ENCODE peak calls at places on chromosome 10, in seven cellular contexts. K, C, Y, A, E, Q and T are unnamed samples.
A peak's percentile ranks its signal among the peaks of the same experiment; 100 is the strongest.

GRCh38 chr10:99733366-99733765 is 1.3 kb downstream of the CUTC start:
- DNase-seq in K (peak; percentile 3), C (peak; percentile 21), Y (no peak), A (no peak), E (peak; percentile 13), Q (no peak), T (no peak)

GRCh38 chr10:3773465-3774017 is 11.5 kb downstream of the KLF6 start:
- DNase-seq in K (no peak), C (no peak), Y (no peak), A (peak; percentile 82), E (no peak), Q (no peak), T (no peak)

GRCh38 chr10:77301305-77301730 is 336.3 kb downstream of the KCNMA1 start:
- DNase-seq in K (no peak), C (no peak), Y (no peak), A (peak; percentile 44), E (no peak), Q (no peak), T (no peak)

GRCh38 chr10:77004917-77005564 is 632.6 kb downstream of the KCNMA1 start:
- DNase-seq in K (peak; percentile 73), C (peak; percentile 81), Y (peak; percentile 66), A (no peak), E (peak; percentile 49), Q (no peak), T (no peak)

GRCh38 chr10:97517778-97518561 is 19.2 kb downstream of the UBTD1 start:
- DNase-seq in K (no peak), C (no peak), Y (peak; percentile 44), A (no peak), E (no peak), Q (no peak), T (no peak)

GRCh38 chr10:98528166-98528784 is 81.5 kb upstream of the HPS1 start:
- DNase-seq in K (no peak), C (no peak), Y (no peak), A (peak; percentile 51), E (no peak), Q (no peak), T (no peak)

GRCh38 chr10:59283456-59284082 is 78.8 kb downstream of the FAM13C start:
- DNase-seq in K (peak; percentile 40), C (peak; percentile 51), Y (no peak), A (no peak), E (no peak), Q (no peak), T (no peak)

GRCh38 chr10:86642499-86642898 is 11.8 kb upstream of the OPN4 start:
- DNase-seq in K (no peak), C (no peak), Y (no peak), A (no peak), E (no peak), Q (no peak), T (no peak)

GRCh38 chr10:109156396-109156795 is 766.9 kb downstream of the XPNPEP1 start:
- DNase-seq in K (no peak), C (no peak), Y (no peak), A (no peak), E (no peak), Q (no peak), T (no peak)

GRCh38 chr10:59674211-59674836 is 35.3 kb downstream of the SLC16A9 start:
- DNase-seq in K (no peak), C (no peak), Y (peak; percentile 71), A (peak; percentile 3), E (peak; percentile 78), Q (peak; percentile 18), T (peak; percentile 63)

GRCh38 chr10:7098160-7098762 is 312.6 kb downstream of the SFMBT2 start:
- DNase-seq in K (no peak), C (no peak), Y (no peak), A (no peak), E (no peak), Q (no peak), T (no peak)

GRCh38 chr10:84375011-84375410 is 46.6 kb downstream of the CCSER2 start:
- DNase-seq in K (peak; percentile 70), C (peak; percentile 68), Y (peak; percentile 73), A (peak; percentile 12), E (peak; percentile 59), Q (no peak), T (peak; percentile 64)

GRCh38 chr10:4812952-4813351 is 13.1 kb upstream of the AKR1E2 start:
- DNase-seq in K (no peak), C (no peak), Y (peak; percentile 71), A (peak; percentile 36), E (no peak), Q (peak; percentile 97), T (no peak)

GRCh38 chr10:60305394-60305892 is 84.2 kb downstream of the ANK3 start:
- DNase-seq in K (no peak), C (no peak), Y (no peak), A (no peak), E (no peak), Q (no peak), T (no peak)

GRCh38 chr10:6144609-6145413 is 56.0 kb downstream of the RBM17 start:
- DNase-seq in K (peak; percentile 92), C (peak; percentile 83), Y (peak; percentile 88), A (no peak), E (peak; percentile 89), Q (no peak), T (peak; percentile 88)

GRCh38 chr10:15474671-15475070 is 103.6 kb upstream of the FAM171A1 start:
- DNase-seq in K (no peak), C (no peak), Y (no peak), A (no peak), E (no peak), Q (no peak), T (no peak)

GRCh38 chr10:15472431-15473400 is 101.6 kb upstream of the FAM171A1 start:
- DNase-seq in K (no peak), C (peak; percentile 52), Y (no peak), A (no peak), E (no peak), Q (no peak), T (no peak)

GRCh38 chr10:15469066-15469465 is 98.0 kb upstream of the FAM171A1 start:
- DNase-seq in K (no peak), C (no peak), Y (no peak), A (no peak), E (no peak), Q (no peak), T (no peak)

GRCh38 chr10:15473401-15473777 is 102.3 kb upstream of the FAM171A1 start:
- DNase-seq in K (no peak), C (no peak), Y (no peak), A (no peak), E (no peak), Q (no peak), T (no peak)

GRCh38 chr10:15472008-15472407 is 100.9 kb upstream of the FAM171A1 start:
- DNase-seq in K (no peak), C (peak; percentile 61), Y (no peak), A (no peak), E (no peak), Q (no peak), T (no peak)
- H3K27me3 ChIP-seq in K (no peaks in the 10 kb centered on the region), C (peaks cover 89% of the 10 kb centered on the region), Y (no peaks in the 10 kb centered on the region), A (no peaks in the 10 kb centered on the region), E (peaks cover 4% of the 10 kb centered on the region), Q (no peaks in the 10 kb centered on the region), T (no peaks in the 10 kb centered on the region)

GRCh38 chr10:9097206-9097990 is 1042.9 kb downstream of the GATA3 start:
- DNase-seq in K (no peak), C (peak; percentile 16), Y (no peak), A (no peak), E (no peak), Q (no peak), T (no peak)
- H3K27me3 ChIP-seq in K (peaks cover 51% of the 10 kb centered on the region), C (peaks cover 13% of the 10 kb centered on the region), Y (no peaks in the 10 kb centered on the region), A (no peaks in the 10 kb centered on the region), E (no peaks in the 10 kb centered on the region), Q (no peaks in the 10 kb centered on the region), T (no peaks in the 10 kb centered on the region)

GRCh38 chr10:104640339-104641149 is 546 bp upstream of the SORCS3 start:
- DNase-seq in K (peak; percentile 63), C (peak; percentile 61), Y (peak; percentile 49), A (no peak), E (no peak), Q (no peak), T (no peak)

GRCh38 chr10:104641150-104642000 is at the start of gene SORCS3:
- DNase-seq in K (peak; percentile 69), C (peak; percentile 70), Y (peak; percentile 21), A (no peak), E (no peak), Q (no peak), T (no peak)

GRCh38 chr10:104639595-104640338 is 1.3 kb upstream of the SORCS3 start:
- DNase-seq in K (peak; percentile 32), C (peak; percentile 57), Y (no peak), A (no peak), E (no peak), Q (no peak), T (no peak)

GRCh38 chr10:104642001-104642270 is 846 bp downstream of the SORCS3 start:
- DNase-seq in K (no peak), C (peak; percentile 46), Y (no peak), A (no peak), E (no peak), Q (no peak), T (no peak)

DNA sequence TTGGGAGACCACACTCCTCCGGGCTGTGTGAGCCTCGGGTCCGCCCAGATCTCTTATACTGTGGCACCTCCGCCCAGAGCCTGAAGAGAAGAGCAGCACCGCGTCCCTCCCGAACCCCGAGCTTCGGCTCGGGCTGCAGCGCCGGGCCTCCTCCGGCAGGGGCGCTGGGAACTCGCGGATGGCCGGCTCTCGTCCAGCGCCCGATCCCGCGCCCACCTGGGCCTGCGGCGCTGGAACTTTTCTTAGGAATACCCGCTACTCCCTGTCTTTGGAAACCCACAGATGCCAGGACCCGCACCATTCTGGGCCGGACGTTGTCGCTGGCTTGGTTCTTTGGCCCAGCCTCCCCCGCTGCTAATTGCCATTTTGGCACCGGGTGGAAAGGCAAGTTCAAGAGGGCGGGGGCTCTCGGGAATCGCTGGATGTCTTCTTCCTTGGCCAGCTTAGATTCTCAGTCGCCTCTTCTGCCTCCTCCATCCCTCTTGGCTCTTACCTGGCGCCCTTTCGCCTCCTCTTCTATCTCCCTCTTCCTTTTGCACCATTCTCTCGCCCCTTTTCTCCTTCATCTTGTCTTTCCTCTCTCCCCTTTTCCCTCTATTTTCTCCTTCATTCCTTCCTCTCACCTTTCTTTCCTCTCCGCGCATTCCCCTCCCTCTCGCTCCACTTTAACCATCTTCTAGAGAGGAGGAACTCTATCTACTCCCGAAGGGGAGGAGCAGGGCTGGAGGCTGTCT is 2.1 kb upstream of the SORCS3 start:
- DNase-seq in K (peak; percentile 79), C (peak; percentile 84), Y (peak; percentile 68), A (no peak), E (peak; percentile 29), Q (no peak), T (no peak)
- H3K27me3 ChIP-seq in K (peaks cover 67% of the 10 kb centered on the region), C (peaks cover 93% of the 10 kb centered on the region), Y (peaks cover 90% of the 10 kb centered on the region), A (peaks cover 34% of the 10 kb centered on the region), E (peaks cover 40% of the 10 kb centered on the region), Q (peaks cover 16% of the 10 kb centered on the region), T (no peaks in the 10 kb centered on the region)

DNA sequence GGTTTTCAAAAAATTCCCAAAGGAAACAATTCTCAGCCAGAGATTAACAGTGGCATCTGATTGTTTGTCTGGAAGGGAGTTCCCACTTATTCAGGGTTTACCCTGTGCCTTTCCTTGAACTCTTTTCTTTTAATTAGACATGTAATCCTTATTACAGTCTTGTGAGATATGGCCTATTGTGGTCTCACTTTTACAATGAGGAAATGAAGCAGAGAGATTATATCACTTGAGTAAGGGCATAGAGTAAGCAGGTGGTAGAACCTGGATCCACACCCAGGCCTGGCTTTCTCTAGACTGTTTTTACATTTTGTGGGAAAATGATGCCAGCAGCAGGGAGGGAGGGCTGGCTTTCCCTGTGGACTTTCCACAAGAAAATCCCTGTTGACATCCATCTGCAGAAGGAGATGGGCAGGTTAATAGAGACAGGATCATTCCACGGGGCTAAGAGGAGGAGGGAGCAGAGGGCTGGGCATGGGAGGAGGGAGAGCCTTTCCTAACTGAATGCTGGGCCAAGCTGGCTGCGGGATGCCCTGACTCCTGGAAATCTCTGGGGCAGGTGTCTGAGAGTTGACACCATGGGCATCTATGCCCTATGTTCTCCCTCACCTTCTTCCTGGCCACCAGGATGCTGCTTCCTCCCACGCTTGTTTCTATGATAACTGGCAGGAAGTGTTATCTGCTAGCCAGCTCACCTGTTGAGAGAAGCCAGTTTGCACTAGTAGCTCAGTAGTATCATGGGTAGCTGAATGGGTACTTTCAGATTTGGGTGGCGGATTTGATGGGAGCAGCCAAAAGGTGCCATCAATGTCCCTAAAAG is 28.7 kb upstream of the ARHGAP22 start:
- DNase-seq in K (no peak), C (no peak), Y (no peak), A (no peak), E (no peak), Q (no peak), T (no peak)
- H3K27me3 ChIP-seq in K (peaks cover 7% of the 10 kb centered on the region), C (no peaks in the 10 kb centered on the region), Y (no peaks in the 10 kb centered on the region), A (no peaks in the 10 kb centered on the region), E (no peaks in the 10 kb centered on the region), Q (no peaks in the 10 kb centered on the region), T (no peaks in the 10 kb centered on the region)